ENCODE peak calls at places on chromosome 16, in eight cellular contexts. U is caudate nucleus; B is small intestine; T is AG04450; H is pancreas; C is PC-3; F is CD4-positive, alpha-beta T cell; N is dorsolateral prefrontal cortex. W is an unnamed sample.

GRCh38 chr16:28090646-28091377 is 27.3 kb upstream of the GSG1L start:
- DNase-seq in U (no peak), H (no peak), C (peak), N (no peak), T (no peak), B (no peak), F (no peak), W (no peak)

GRCh38 chr16:10668322-10669045 is 26.2 kb downstream of the TEKT5 start:
- DNase-seq in U (no peak), B (peak), C (peak), N (no peak), F (no peak), H (no peak), T (no peak), W (peak)

GRCh38 chr16:50711862-50712567 is 18.6 kb downstream of the NOD2 start:
- DNase-seq in C (no peak), B (no peak), H (no peak), F (no peak), N (peak), U (peak), T (no peak), W (no peak)

GRCh38 chr16:74738134-74738541 is 36.5 kb downstream of the FA2H start:
- DNase-seq in U (no peak), C (peak), H (no peak), N (no peak), B (peak), F (no peak), T (no peak), W (peak)

GRCh38 chr16:14013145-14013570 is 58.0 kb upstream of the MRTFB start:
- DNase-seq in B (no peak), U (no peak), C (no peak), F (no peak), T (no peak), H (no peak), N (no peak), W (no peak)

GRCh38 chr16:75113541-75114121 is 2.9 kb downstream of the LDHD start:
- DNase-seq in N (no peak), F (no peak), C (no peak), T (no peak), H (no peak), B (no peak), U (no peak), W (no peak)

GRCh38 chr16:67108931-67109406 is 772 bp upstream of the PHAF1 start:
- DNase-seq in N (no peak), H (no peak), C (no peak), T (no peak), F (no peak), U (no peak), B (no peak), W (no peak)

GRCh38 chr16:71396589-71396988 is 38.1 kb downstream of the CALB2 start:
- DNase-seq in F (no peak), U (no peak), T (no peak), B (no peak), N (no peak), C (no peak), H (no peak), W (no peak)

GRCh38 chr16:21566891-21567414 is 32.4 kb upstream of the METTL9 start:
- DNase-seq in N (no peak), F (no peak), T (no peak), H (no peak), U (no peak), C (no peak), B (peak), W (no peak)

GRCh38 chr16:67542464-67542863 is 13.8 kb downstream of the RIPOR1 start:
- DNase-seq in C (peak), B (no peak), H (no peak), N (no peak), T (no peak), F (peak), U (no peak), W (no peak)

GRCh38 chr16:57413301-57413730 is 8.7 kb downstream of the CCL17 start:
- DNase-seq in H (peak), N (no peak), C (no peak), F (no peak), T (no peak), U (no peak), B (no peak), W (no peak)

GRCh38 chr16:57413733-57414132 is 9.2 kb downstream of the CCL17 start:
- DNase-seq in U (no peak), F (no peak), N (no peak), C (no peak), T (no peak), B (no peak), H (peak), W (no peak)

GRCh38 chr16:57412584-57412983 is 8.0 kb downstream of the CCL17 start:
- DNase-seq in N (no peak), F (no peak), C (no peak), T (no peak), H (peak), U (no peak), B (no peak), W (no peak)

GRCh38 chr16:57419506-57419905 is 14.9 kb downstream of the CCL17 start:
- DNase-seq in T (no peak), B (no peak), U (no peak), N (no peak), C (no peak), H (no peak), F (no peak), W (no peak)

DNA sequence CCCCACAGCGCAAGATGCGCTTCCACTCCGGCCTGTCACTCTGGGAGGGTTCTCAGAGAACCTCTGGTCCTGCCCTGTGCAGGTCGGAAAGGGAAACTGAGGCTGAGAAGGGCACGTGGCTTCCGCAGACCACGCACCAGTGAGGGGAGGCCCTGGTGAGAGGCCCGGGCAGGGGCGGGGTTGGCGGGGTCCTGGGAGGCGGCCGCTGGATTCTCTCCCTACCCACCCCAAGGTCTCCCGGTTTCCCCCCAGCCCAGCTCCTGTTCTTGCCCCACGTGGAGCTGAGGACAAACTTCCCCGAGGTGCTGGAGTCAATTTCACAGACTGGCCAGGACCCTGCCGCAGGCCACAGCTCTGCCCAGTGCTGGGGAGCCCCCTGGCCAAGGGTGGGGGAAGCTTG is 11.5 kb downstream of the CCL17 start:
- DNase-seq in C (no peak), H (peak), T (no peak), F (no peak), U (no peak), N (no peak), B (no peak), W (no peak)
- H3K27ac ChIP-seq in C (no peak), H (no peak), T (no peak), F (no peak), U (peak), N (no peak), B (no peak), W (no peak)

GRCh38 chr16:48383877-48384304 is 1.3 kb downstream of the SIAH1 start:
- DNase-seq in T (no peak), U (no peak), F (no peak), B (no peak), C (peak), H (no peak), N (no peak), W (peak)

GRCh38 chr16:48384305-48384981 is 770 bp downstream of the SIAH1 start:
- DNase-seq in T (no peak), N (peak), F (no peak), H (peak), C (peak), U (no peak), B (peak), W (peak)

GRCh38 chr16:48384982-48385271 is 286 bp downstream of the SIAH1 start:
- DNase-seq in U (no peak), N (no peak), T (no peak), H (no peak), C (no peak), F (no peak), B (no peak), W (no peak)

GRCh38 chr16:48382131-48382530 is 3.1 kb downstream of the SIAH1 start:
- DNase-seq in N (no peak), H (no peak), T (no peak), B (no peak), C (no peak), U (no peak), F (no peak), W (no peak)

GRCh38 chr16:48383204-48383876 is 1.9 kb downstream of the SIAH1 start:
- DNase-seq in F (no peak), U (no peak), N (no peak), T (no peak), B (peak), C (no peak), H (no peak), W (no peak)
- H3K27ac ChIP-seq in F (no peak), U (peak), N (peak), T (no peak), B (peak), C (no peak), H (peak), W (peak)

GRCh38 chr16:4388275-4389021 is 16.8 kb downstream of the VASN start:
- DNase-seq in U (no peak), T (no peak), C (no peak), H (peak), F (no peak), B (no peak), N (no peak), W (no peak)
- H3K27ac ChIP-seq in U (no peak), T (no peak), C (no peak), H (no peak), F (no peak), B (no peak), N (no peak), W (peak)

DNA sequence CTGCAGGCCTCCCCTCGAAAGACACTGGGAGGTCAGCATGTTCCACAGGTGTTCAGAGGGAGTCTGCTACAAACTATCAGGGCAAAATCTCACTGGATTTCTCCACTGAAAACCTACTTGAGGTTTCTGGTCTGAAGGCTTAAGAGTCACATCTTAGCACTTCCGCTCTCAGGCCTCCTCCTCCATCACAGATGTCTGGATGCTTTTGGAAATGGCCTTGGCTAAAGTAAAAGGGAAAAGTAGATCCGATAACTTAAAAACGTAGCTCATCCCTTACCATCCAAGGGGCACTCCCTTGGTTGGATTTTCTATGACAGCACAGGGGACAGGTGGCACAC is 14.4 kb downstream of the GINS2 start:
- DNase-seq in F (no peak), H (no peak), T (no peak), C (no peak), N (no peak), U (no peak), B (no peak), W (no peak)
- H3K27ac ChIP-seq in F (no peak), H (peak), T (peak), C (no peak), N (no peak), U (no peak), B (no peak), W (no peak)

GRCh38 chr16:83350466-83350865 is 457.3 kb upstream of the HSBP1 start:
- DNase-seq in T (no peak), B (no peak), U (no peak), F (no peak), H (no peak), N (no peak), C (no peak), W (no peak)
- H3K27ac ChIP-seq in T (no peak), B (no peak), U (no peak), F (no peak), H (no peak), N (no peak), C (no peak), W (no peak)

GRCh38 chr16:1542533-1542932 is 9.1 kb downstream of the TMEM204 start:
- DNase-seq in H (no peak), C (no peak), B (no peak), F (no peak), N (no peak), T (no peak), U (no peak), W (no peak)

GRCh38 chr16:1543085-1543896 is 9.8 kb downstream of the TMEM204 start:
- DNase-seq in N (no peak), T (no peak), F (no peak), U (no peak), H (no peak), C (peak), B (peak), W (no peak)

GRCh38 chr16:1541293-1542165 is 8.1 kb downstream of the TMEM204 start:
- DNase-seq in U (no peak), H (no peak), C (no peak), T (no peak), B (no peak), F (no peak), N (no peak), W (no peak)

GRCh38 chr16:1540556-1540855 is 7.0 kb downstream of the TMEM204 start:
- DNase-seq in N (no peak), U (no peak), C (no peak), B (no peak), H (no peak), T (no peak), F (no peak), W (no peak)

GRCh38 chr16:1542166-1542500 is 8.7 kb downstream of the TMEM204 start:
- DNase-seq in B (no peak), N (no peak), H (no peak), F (no peak), U (no peak), T (no peak), C (no peak), W (no peak)
- H3K27ac ChIP-seq in B (no peak), N (no peak), H (no peak), F (peak), U (no peak), T (no peak), C (no peak), W (no peak)

GRCh38 chr16:49599281-49599680 is 225.7 kb downstream of the C16orf78 start:
- DNase-seq in C (no peak), T (no peak), H (no peak), N (no peak), U (no peak), B (no peak), F (no peak), W (no peak)

GRCh38 chr16:49596699-49597291 is 223.2 kb downstream of the C16orf78 start:
- DNase-seq in U (no peak), F (no peak), B (no peak), C (no peak), H (no peak), N (no peak), T (no peak), W (no peak)

GRCh38 chr16:49600541-49600940 is 226.9 kb downstream of the C16orf78 start:
- DNase-seq in T (no peak), F (no peak), U (no peak), B (no peak), N (no peak), H (no peak), C (no peak), W (no peak)

GRCh38 chr16:49597796-49598195 is 224.2 kb downstream of the C16orf78 start:
- DNase-seq in U (no peak), B (no peak), N (no peak), F (no peak), T (no peak), C (no peak), H (no peak), W (no peak)

DNA sequence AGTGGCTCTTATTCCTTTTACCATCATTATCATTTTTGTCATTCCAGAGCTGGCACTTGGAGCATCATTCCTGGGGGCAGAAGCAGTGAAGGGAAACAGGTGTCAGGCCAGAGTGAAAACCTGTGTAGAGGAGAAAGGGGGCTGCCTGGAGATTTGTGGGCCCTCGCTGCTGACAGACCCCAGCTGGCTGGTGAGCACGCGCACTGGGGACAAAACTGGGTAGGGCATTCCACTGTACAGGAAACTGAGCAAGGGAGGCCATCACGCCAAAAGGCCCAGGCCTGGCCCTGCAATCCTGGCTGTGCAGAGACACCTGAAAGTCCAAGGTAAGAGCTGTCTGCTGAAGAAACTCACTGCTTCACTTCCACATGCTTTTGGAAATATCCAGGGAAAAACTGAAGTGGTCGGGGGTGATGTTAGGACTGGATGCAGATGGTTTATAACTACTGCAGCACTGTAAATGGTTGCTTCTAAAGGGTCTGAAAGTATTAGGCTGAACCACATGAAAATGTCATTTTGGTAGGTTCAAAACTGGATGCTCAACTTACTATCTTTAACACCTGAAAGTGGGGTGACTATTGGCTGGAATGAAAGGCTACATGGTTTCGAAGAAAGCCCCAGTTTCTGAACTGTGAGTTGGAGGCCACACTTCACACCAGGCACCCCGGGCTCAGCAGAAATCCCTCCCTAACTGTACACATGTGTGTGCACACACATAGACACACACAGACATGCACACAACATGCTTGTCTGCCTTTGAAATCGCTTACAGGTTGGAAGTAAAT is 225.0 kb downstream of the C16orf78 start:
- DNase-seq in H (no peak), C (no peak), B (no peak), U (no peak), T (no peak), N (no peak), F (no peak), W (no peak)
- H3K27ac ChIP-seq in H (no peak), C (no peak), B (no peak), U (no peak), T (no peak), N (no peak), F (no peak), W (no peak)

GRCh38 chr16:30061195-30061554 is 4.4 kb upstream of the ALDOA start:
- DNase-seq in T (no peak), H (no peak), F (no peak), C (no peak), N (no peak), B (no peak), U (no peak), W (no peak)
- H3K27ac ChIP-seq in T (no peak), H (no peak), F (no peak), C (no peak), N (no peak), B (no peak), U (no peak), W (no peak)

W was measured in hepatocyte.